ENCODE peak calls at places on chromosomes 3 and 15, in nine cellular contexts. X is effector memory CD4-positive, alpha-beta T cell; Y is testis; O is SJSA1; J is naive thymus-derived CD4-positive, alpha-beta T cell; G is CD8-positive, alpha-beta memory T cell; T is H1; B is breast epithelium; W is thoracic aorta. K is an unnamed sample. For H3K4me1 and H3K36me3, the result is how much of the 10 kb centered on the place peaks cover.

GRCh38 chr3:51622402-51622801 is 48.6 kb upstream of the TEX264 start:
- DNase-seq in Y (no peak), T (no peak), G (no peak), X (no peak), J (no peak), W (no peak), O (no peak), B (no peak), K (no peak)

GRCh38 chr3:74053970-74054369 is 429.2 kb upstream of the PDZRN3 start:
- DNase-seq in O (no peak), J (no peak), X (no peak), B (no peak), Y (no peak), W (no peak), T (no peak), G (no peak), K (no peak)

GRCh38 chr15:69704229-69704628 is 251.6 kb downstream of the RPLP1 start:
- DNase-seq in X (no peak), G (no peak), W (no peak), O (no peak), Y (no peak), J (no peak), B (no peak), T (no peak), K (no peak)

GRCh38 chr3:125916376-125916978 is 52.5 kb upstream of the ROPN1B start:
- DNase-seq in T (peak), G (peak), Y (peak), J (peak), B (peak), X (no peak), W (no peak), O (peak), K (peak)

GRCh38 chr15:63347074-63347859 is 34.4 kb downstream of the CA12 start:
- DNase-seq in W (no peak), O (peak), Y (no peak), J (no peak), G (no peak), X (no peak), B (no peak), T (no peak), K (no peak)

GRCh38 chr3:24471480-24471879 is 23.2 kb downstream of the THRB start:
- DNase-seq in O (no peak), T (no peak), G (no peak), W (no peak), J (no peak), Y (no peak), B (no peak), X (no peak), K (no peak)

GRCh38 chr3:101970915-101971314 is 121.6 kb downstream of the NFKBIZ start:
- DNase-seq in O (no peak), G (no peak), X (no peak), T (no peak), B (no peak), W (no peak), Y (no peak), J (no peak), K (no peak)

GRCh38 chr15:101042320-101042719 is 123.2 kb downstream of the LRRK1 start:
- DNase-seq in O (no peak), W (no peak), Y (peak), T (peak), G (no peak), B (no peak), J (no peak), X (no peak), K (no peak)

GRCh38 chr15:64836023-64836536 is 5.6 kb upstream of the PLEKHO2 start:
- DNase-seq in B (no peak), G (no peak), O (no peak), J (no peak), Y (no peak), X (no peak), W (no peak), T (no peak), K (no peak)

GRCh38 chr15:89423981-89424380 is 72.4 kb downstream of the RHCG start:
- DNase-seq in J (no peak), Y (no peak), O (no peak), B (no peak), X (no peak), G (no peak), W (no peak), T (no peak), K (no peak)

GRCh38 chr3:71148455-71149060 is 435.0 kb downstream of the FOXP1 start:
- DNase-seq in W (no peak), T (no peak), J (no peak), B (no peak), X (no peak), O (no peak), Y (no peak), G (no peak), K (no peak)

GRCh38 chr15:32855942-32856341 is 138.1 kb downstream of the GREM1 start:
- DNase-seq in W (no peak), X (no peak), J (no peak), O (peak), Y (no peak), B (no peak), T (no peak), G (no peak), K (no peak)

GRCh38 chr3:101638262-101638745 is 38.6 kb downstream of the ZBTB11 start:
- DNase-seq in X (no peak), W (no peak), B (no peak), J (no peak), O (no peak), G (no peak), T (peak), Y (no peak), K (no peak)

GRCh38 chr3:134364936-134365765 is 9.1 kb downstream of the AMOTL2 start:
- DNase-seq in Y (no peak), X (no peak), O (peak), T (no peak), W (no peak), G (no peak), J (no peak), B (peak), K (no peak)

GRCh38 chr3:134362670-134363380 is 11.4 kb downstream of the AMOTL2 start:
- DNase-seq in W (no peak), T (no peak), O (no peak), X (no peak), Y (no peak), J (no peak), B (peak), G (no peak), K (no peak)

GRCh38 chr3:134363381-134363755 is 10.9 kb downstream of the AMOTL2 start:
- DNase-seq in O (no peak), X (no peak), W (no peak), T (no peak), G (no peak), B (peak), J (no peak), Y (no peak), K (no peak)

GRCh38 chr3:134365766-134366065 is 8.5 kb downstream of the AMOTL2 start:
- DNase-seq in O (no peak), B (peak), Y (no peak), J (no peak), X (no peak), G (no peak), T (no peak), W (no peak), K (no peak)

GRCh38 chr3:134364061-134364935 is 9.9 kb downstream of the AMOTL2 start:
- DNase-seq in J (peak), X (no peak), T (peak), W (peak), G (no peak), Y (peak), O (peak), B (peak), K (no peak)
- H3K4me1 ChIP-seq in J (under half), X (under half), T (under half), W (half or more), G (under half), Y (half or more), O (half or more), B (under half), K (under half)

GRCh38 chr3:194632983-194633348 is 253 bp downstream of the TMEM44 start:
- DNase-seq in O (no peak), X (no peak), W (no peak), G (no peak), Y (peak), B (no peak), J (no peak), T (peak), K (no peak)
- H3K27ac ChIP-seq in O (peak), X (no peak), W (peak), G (no peak), Y (peak), B (peak), J (peak), T (no peak), K (no peak)

DNA sequence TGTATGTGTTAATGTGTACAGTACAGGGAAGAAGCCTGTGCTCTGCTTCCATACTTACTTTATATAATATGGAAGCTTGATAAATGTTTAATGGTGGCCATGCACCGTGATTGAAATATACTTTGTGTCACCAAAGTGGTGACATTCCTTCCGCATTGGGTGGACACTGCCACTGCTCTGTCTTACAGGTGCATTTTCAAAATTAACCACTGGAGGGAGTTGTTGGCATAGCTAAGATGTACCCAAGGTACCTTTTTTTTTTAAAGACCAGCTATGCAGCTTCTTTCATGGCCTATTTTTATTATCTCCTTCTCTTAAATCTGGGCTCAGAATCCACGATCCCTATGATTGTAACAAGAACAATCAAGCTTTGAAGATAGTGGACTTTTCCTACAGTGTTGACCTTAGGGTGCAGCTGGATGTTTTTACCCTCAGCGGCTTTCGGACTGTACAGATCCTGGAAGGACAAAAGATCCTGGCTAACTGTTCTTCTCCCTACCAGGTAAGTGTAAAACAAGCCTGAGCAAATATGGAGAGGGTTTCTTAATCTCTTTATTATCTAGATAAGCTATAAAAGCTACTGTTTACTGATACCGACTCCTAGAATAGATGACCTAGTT is 21.6 kb upstream of the PAK6 start:
- DNase-seq in Y (peak), T (no peak), G (peak), J (peak), O (peak), W (no peak), X (no peak), B (no peak), K (peak)
- H3K36me3 ChIP-seq in Y (under half), T (under half), G (under half), J (under half), O (half or more), W (under half), X (under half), B (under half), K (under half)

GRCh38 chr15:37148714-37149113 is 48.4 kb upstream of the MEIS2 start:
- DNase-seq in J (no peak), Y (no peak), T (no peak), G (no peak), W (no peak), B (no peak), O (no peak), X (no peak), K (no peak)
- H3K4me1 ChIP-seq in J (under half), Y (under half), T (under half), G (under half), W (under half), B (under half), O (under half), X (under half), K (under half)

DNA sequence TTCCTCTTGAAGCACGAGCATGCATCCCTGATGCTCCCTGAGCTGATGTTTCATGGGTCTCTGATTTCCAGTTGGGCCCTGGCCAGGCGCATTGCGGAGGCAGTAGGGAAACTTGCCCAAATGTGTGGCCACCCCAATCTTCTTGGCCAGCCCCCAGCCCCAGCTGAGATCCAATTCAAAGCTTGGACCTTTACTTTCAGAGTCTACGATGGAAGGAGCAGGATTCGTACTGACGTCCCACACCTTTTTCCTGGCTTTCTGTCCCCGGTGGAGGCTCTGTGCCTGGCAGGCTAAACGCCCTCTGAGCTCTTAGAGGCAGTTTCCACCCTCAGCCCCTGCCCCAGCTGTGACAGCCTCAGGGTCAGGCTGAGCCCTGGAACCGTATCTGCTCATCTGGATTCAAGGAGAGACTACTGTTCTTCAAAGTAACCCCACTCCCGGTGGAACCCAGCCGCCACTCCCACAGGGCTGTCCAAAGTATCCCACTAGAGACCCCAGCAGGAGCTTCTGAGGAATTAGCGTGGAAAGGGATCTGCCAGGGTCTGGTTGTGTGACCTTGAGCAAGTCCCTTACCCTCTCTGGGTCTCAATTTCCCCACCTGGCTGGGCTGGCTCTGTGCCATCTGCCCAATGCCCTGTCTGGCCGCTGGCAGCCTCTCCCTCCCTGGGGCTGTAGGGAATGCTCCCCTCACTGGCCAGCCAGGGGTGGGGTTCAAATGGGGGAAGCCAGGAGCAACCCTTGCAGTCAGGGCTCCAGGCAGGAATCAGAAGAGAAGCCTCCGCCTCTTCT is 37.3 kb downstream of the CPN2 start:
- DNase-seq in Y (peak), W (no peak), O (no peak), X (no peak), B (no peak), J (no peak), T (no peak), G (no peak), K (no peak)
- H3K27ac ChIP-seq in Y (no peak), W (no peak), O (no peak), X (no peak), B (peak), J (no peak), T (no peak), G (no peak), K (no peak)

DNA sequence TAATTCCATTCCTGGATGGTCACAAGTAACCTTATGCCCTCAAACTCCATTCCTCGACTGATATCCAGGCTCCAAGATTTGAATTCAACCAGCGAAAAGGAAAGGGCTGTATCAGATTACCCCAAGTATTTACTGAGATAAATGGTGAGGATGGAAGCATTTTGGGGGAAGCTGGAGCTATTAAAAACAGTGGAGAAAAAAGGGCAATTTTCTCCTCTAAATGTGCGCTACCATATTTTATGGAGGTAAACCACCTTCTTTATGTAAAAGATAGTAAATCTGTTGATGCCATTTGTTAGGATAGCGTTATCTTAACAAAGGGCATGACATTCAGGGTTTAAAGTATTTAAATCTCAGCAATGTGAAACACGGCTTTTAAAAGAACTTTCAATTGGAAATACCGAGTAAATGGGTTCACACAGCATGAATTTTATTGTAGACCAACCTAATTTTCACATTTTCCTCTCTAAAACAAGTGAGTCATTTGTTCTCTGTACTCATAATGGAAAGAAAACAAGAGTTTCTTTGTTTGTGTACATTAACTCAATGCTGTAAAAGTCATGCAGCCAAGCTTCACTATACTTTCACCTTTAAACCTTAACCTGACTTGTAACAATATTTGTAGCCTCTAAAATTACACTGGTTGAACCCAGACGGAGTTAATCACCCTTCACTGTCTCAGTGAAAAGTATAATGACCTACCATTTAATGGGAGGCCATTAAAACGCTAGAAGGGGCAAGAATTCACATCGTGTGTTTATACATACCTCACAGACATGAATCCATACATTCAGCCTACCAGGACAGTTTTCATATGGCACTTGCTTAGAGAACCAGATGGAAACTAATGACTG is 773.4 kb downstream of the ROBO1 start:
- DNase-seq in G (no peak), B (no peak), O (no peak), T (no peak), X (no peak), Y (no peak), W (no peak), J (no peak), K (no peak)
- H3K36me3 ChIP-seq in G (under half), B (under half), O (under half), T (under half), X (under half), Y (under half), W (under half), J (under half), K (under half)

GRCh38 chr15:78757636-78757905 is 53.7 kb downstream of the ADAMTS7 start:
- DNase-seq in Y (no peak), J (no peak), B (no peak), W (no peak), G (no peak), X (no peak), T (no peak), O (no peak), K (no peak)
- H3K4me1 ChIP-seq in Y (under half), J (under half), B (under half), W (under half), G (under half), X (under half), T (under half), O (under half), K (under half)

DNA sequence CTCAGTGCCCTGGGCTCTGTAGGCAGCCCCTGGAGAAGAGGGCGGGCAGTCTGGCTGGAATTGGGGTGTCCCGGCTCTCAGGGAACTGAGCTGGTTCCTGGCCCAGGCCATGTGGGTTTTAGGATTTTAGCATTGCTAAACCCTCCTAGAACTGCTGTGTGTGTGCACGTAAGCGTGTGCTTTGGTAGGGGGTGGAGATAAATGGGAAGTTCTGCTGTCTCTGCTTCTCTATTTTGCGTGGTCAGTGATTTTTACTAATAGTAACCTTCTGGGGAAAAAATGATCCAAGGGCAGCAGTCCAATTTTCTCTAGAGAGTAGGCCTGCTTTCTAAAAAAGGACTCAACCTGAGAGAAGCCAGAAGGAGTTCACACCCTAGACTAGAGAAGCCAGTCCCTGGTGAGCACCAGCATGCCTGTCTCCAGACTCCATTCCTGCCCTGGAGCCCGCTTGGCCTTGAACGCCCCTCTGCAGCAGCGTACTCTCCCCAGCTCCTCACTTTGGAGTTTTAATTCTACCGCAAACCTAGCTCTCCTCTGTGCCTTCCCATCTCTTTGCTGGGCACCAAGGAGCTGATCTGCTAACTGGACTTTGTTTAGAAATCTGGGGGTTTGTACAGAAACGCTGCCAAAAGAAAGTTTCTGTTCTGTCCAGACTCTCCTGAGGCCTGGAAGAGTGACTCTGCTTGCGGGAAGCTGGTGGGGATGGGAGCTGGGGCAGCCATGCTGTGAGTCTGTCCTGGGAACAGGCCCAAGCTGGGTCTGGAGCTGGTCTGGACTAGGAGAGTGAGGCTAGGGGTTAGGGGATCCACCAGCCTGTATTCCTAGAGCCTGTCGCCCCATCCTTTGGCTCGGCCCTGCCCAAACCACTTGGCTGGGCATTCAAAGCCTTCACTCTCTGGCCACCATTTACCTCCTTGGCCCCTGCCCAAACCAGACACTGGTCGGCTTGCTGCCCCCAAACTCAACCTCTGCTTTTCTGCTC is 19.7 kb downstream of the CORO2B start:
- DNase-seq in Y (peak), G (no peak), W (no peak), O (no peak), B (no peak), X (no peak), T (no peak), J (no peak), K (no peak)
- H3K27ac ChIP-seq in Y (peak), G (no peak), W (peak), O (no peak), B (peak), X (no peak), T (no peak), J (no peak), K (no peak)